ENCODE peak calls at places on chromosomes 11 and 22, in nine cellular contexts. One of them, this sample, is unnamed.

GRCh38 chr11:111878385-111878765 is 590 bp downstream of the FDXACB1 start:
- DNase-seq in COR-L47: peak
- DNase-seq in SHP77: peak
- DNase-seq in stimulated activated CD4-positive, alpha-beta T cell treated with anti-CD3 and anti-CD28 coated beads, Interleukin-4, amount 100 ng/mL, for 1 hour: no peak
- DNase-seq in retina: no peak
- DNase-seq in transverse colon: no peak
- DNase-seq in K562: no peak
- DNase-seq in naive thymus-derived CD4-positive, alpha-beta T cell: no peak
- DNase-seq in effector memory CD8-positive, alpha-beta T cell: no peak
- DNase-seq in this sample: no peak

GRCh38 chr11:28976801-28977145 is 868.6 kb downstream of the METTL15 start:
- DNase-seq in COR-L47: no peak
- DNase-seq in SHP77: no peak
- DNase-seq in stimulated activated CD4-positive, alpha-beta T cell treated with anti-CD3 and anti-CD28 coated beads, Interleukin-4, amount 100 ng/mL, for 1 hour: no peak
- DNase-seq in retina: no peak
- DNase-seq in transverse colon: no peak
- DNase-seq in K562: no peak
- DNase-seq in naive thymus-derived CD4-positive, alpha-beta T cell: no peak
- DNase-seq in effector memory CD8-positive, alpha-beta T cell: no peak
- DNase-seq in this sample: no peak

GRCh38 chr22:22854466-22854865 is 33.1 kb upstream of the IGLL5 start:
- DNase-seq in COR-L47: no peak
- DNase-seq in SHP77: no peak
- DNase-seq in stimulated activated CD4-positive, alpha-beta T cell treated with anti-CD3 and anti-CD28 coated beads, Interleukin-4, amount 100 ng/mL, for 1 hour: no peak
- DNase-seq in retina: no peak
- DNase-seq in transverse colon: no peak
- DNase-seq in K562: no peak
- DNase-seq in naive thymus-derived CD4-positive, alpha-beta T cell: no peak
- DNase-seq in effector memory CD8-positive, alpha-beta T cell: no peak
- DNase-seq in this sample: no peak

GRCh38 chr11:19820100-19820499 is 107.5 kb downstream of the NAV2 start:
- DNase-seq in COR-L47: no peak
- DNase-seq in SHP77: no peak
- DNase-seq in stimulated activated CD4-positive, alpha-beta T cell treated with anti-CD3 and anti-CD28 coated beads, Interleukin-4, amount 100 ng/mL, for 1 hour: no peak
- DNase-seq in retina: no peak
- DNase-seq in transverse colon: no peak
- DNase-seq in K562: no peak
- DNase-seq in naive thymus-derived CD4-positive, alpha-beta T cell: no peak
- DNase-seq in effector memory CD8-positive, alpha-beta T cell: no peak
- DNase-seq in this sample: no peak

GRCh38 chr11:126969865-126970479 is 30.6 kb downstream of the KIRREL3 start:
- DNase-seq in COR-L47: peak
- DNase-seq in SHP77: no peak
- DNase-seq in stimulated activated CD4-positive, alpha-beta T cell treated with anti-CD3 and anti-CD28 coated beads, Interleukin-4, amount 100 ng/mL, for 1 hour: no peak
- DNase-seq in retina: peak
- DNase-seq in transverse colon: no peak
- DNase-seq in K562: peak
- DNase-seq in naive thymus-derived CD4-positive, alpha-beta T cell: no peak
- DNase-seq in effector memory CD8-positive, alpha-beta T cell: no peak
- DNase-seq in this sample: no peak

GRCh38 chr11:111912535-111912934 is at the start of gene HSPB2:
- DNase-seq in COR-L47: no peak
- DNase-seq in SHP77: no peak
- DNase-seq in stimulated activated CD4-positive, alpha-beta T cell treated with anti-CD3 and anti-CD28 coated beads, Interleukin-4, amount 100 ng/mL, for 1 hour: no peak
- DNase-seq in retina: no peak
- DNase-seq in transverse colon: no peak
- DNase-seq in K562: no peak
- DNase-seq in naive thymus-derived CD4-positive, alpha-beta T cell: no peak
- DNase-seq in effector memory CD8-positive, alpha-beta T cell: no peak
- DNase-seq in this sample: no peak

GRCh38 chr11:47051217-47051616 is 114.7 kb downstream of the CSTPP1 start:
- DNase-seq in COR-L47: no peak
- DNase-seq in SHP77: no peak
- DNase-seq in stimulated activated CD4-positive, alpha-beta T cell treated with anti-CD3 and anti-CD28 coated beads, Interleukin-4, amount 100 ng/mL, for 1 hour: no peak
- DNase-seq in retina: no peak
- DNase-seq in transverse colon: no peak
- DNase-seq in K562: no peak
- DNase-seq in naive thymus-derived CD4-positive, alpha-beta T cell: no peak
- DNase-seq in effector memory CD8-positive, alpha-beta T cell: no peak
- DNase-seq in this sample: no peak

GRCh38 chr11:115996125-115996807 is 492.1 kb upstream of the CADM1 start:
- DNase-seq in COR-L47: no peak
- DNase-seq in SHP77: no peak
- DNase-seq in stimulated activated CD4-positive, alpha-beta T cell treated with anti-CD3 and anti-CD28 coated beads, Interleukin-4, amount 100 ng/mL, for 1 hour: no peak
- DNase-seq in retina: no peak
- DNase-seq in transverse colon: no peak
- DNase-seq in K562: no peak
- DNase-seq in naive thymus-derived CD4-positive, alpha-beta T cell: no peak
- DNase-seq in effector memory CD8-positive, alpha-beta T cell: no peak
- DNase-seq in this sample: no peak

GRCh38 chr11:35593143-35593542 is 25.1 kb upstream of the FJX1 start:
- DNase-seq in COR-L47: no peak
- DNase-seq in SHP77: no peak
- DNase-seq in stimulated activated CD4-positive, alpha-beta T cell treated with anti-CD3 and anti-CD28 coated beads, Interleukin-4, amount 100 ng/mL, for 1 hour: no peak
- DNase-seq in retina: no peak
- DNase-seq in transverse colon: no peak
- DNase-seq in K562: no peak
- DNase-seq in naive thymus-derived CD4-positive, alpha-beta T cell: no peak
- DNase-seq in effector memory CD8-positive, alpha-beta T cell: no peak
- DNase-seq in this sample: no peak